ENCODE peak calls at places on chromosomes 5 and 9, in four cellular contexts. U is heart right ventricle, I is C1 segment of cervical spinal cord, Q is HCT116. O is an unnamed sample.

GRCh38 chr5:1392261-1392660 is 47.4 kb upstream of the CLPTM1L start:
- DNase-seq in U (no peak), Q (no peak), I (no peak), O (no peak)

GRCh38 chr5:74166064-74166463 is 474.5 kb downstream of the ENC1 start:
- DNase-seq in U (no peak), I (no peak), Q (no peak), O (peak; percentile 74)

GRCh38 chr5:10418654-10419345 is 22.9 kb upstream of the ROPN1L start:
- DNase-seq in I (no peak), Q (no peak), U (no peak), O (no peak)

GRCh38 chr9:68802525-68803015 is 97.5 kb downstream of the PIP5K1B start:
- DNase-seq in Q (no peak), I (no peak), U (no peak), O (no peak)

GRCh38 chr9:15909297-15909696 is 356.5 kb downstream of the CCDC171 start:
- DNase-seq in U (no peak), I (no peak), Q (no peak), O (no peak)

GRCh38 chr5:29214821-29215220 is 1978.7 kb upstream of the CDH6 start:
- DNase-seq in I (no peak), U (no peak), Q (no peak), O (no peak)

GRCh38 chr5:122089614-122090013 is 11.6 kb upstream of the LOX start:
- DNase-seq in Q (no peak), I (no peak), U (no peak), O (peak; percentile 35)

GRCh38 chr5:68932830-68933434 is 160.9 kb upstream of the SLC30A5 start:
- DNase-seq in U (no peak), Q (peak; percentile 7), I (no peak), O (no peak)

GRCh38 chr5:139836469-139837208 is 41.0 kb downstream of the PSD2 start:
- DNase-seq in Q (no peak), U (no peak), I (no peak), O (no peak)

GRCh38 chr9:114392749-114393112 is 4.9 kb upstream of the AKNA start:
- DNase-seq in U (no peak), I (no peak), Q (no peak), O (no peak)

GRCh38 chr9:128008171-128008570 is 27.4 kb upstream of the EEIG1 start:
- DNase-seq in I (no peak), Q (no peak), U (no peak), O (no peak)

GRCh38 chr5:153523196-153523595 is 32.7 kb downstream of the GRIA1 start:
- DNase-seq in I (no peak), Q (no peak), U (no peak), O (no peak)

GRCh38 chr5:150109921-150110320 is 23.6 kb upstream of the CSF1R start:
- DNase-seq in Q (peak; percentile 40), U (no peak), I (no peak), O (no peak)

GRCh38 chr5:169354263-169354662 is 53.3 kb upstream of the SLIT3 start:
- DNase-seq in U (no peak), Q (no peak), I (no peak), O (no peak)

GRCh38 chr5:174384509-174384947 is 339.0 kb downstream of the NSG2 start:
- DNase-seq in U (no peak), Q (no peak), I (no peak), O (no peak)

GRCh38 chr9:97521576-97522333 is 20.3 kb downstream of the TMOD1 start:
- DNase-seq in Q (no peak), U (no peak), I (no peak), O (no peak)

GRCh38 chr5:92505925-92506324 is 1075.1 kb downstream of the NR2F1-AS1 start:
- DNase-seq in Q (no peak), I (no peak), U (no peak), O (peak; percentile 28)

GRCh38 chr5:16980983-16981382 is 44.9 kb upstream of the MYO10 start:
- DNase-seq in U (no peak), Q (no peak), I (no peak), O (peak; percentile 36)

GRCh38 chr5:118366429-118366828 is 621.9 kb downstream of the DTWD2 start:
- DNase-seq in I (no peak), U (no peak), Q (no peak), O (no peak)

GRCh38 chr5:10913181-10913810 is 152.3 kb upstream of the DAP start:
- DNase-seq in Q (no peak), U (no peak), I (no peak), O (no peak)

GRCh38 chr5:24163091-24163490 is 481.7 kb downstream of the CDH10 start:
- DNase-seq in Q (no peak), I (no peak), U (no peak), O (no peak)

GRCh38 chr5:78221964-78222451 is 72.5 kb downstream of the AP3B1 start:
- DNase-seq in I (no peak), Q (no peak), U (no peak), O (peak; percentile 9)

GRCh38 chr9:110015759-110016158 is 192.2 kb downstream of the C9orf152 start:
- DNase-seq in Q (peak; percentile 79), I (no peak), U (no peak), O (peak; percentile 99)

GRCh38 chr5:9787813-9788600 is 157.9 kb upstream of the TAS2R1 start:
- DNase-seq in Q (no peak), U (peak; percentile 20), I (no peak), O (no peak)

GRCh38 chr9:126839301-126839700 is 21.1 kb upstream of the ZBTB34 start:
- DNase-seq in U (no peak), I (no peak), Q (no peak), O (no peak)

GRCh38 chr5:112290667-112291066 is 128.4 kb downstream of the EPB41L4A start:
- DNase-seq in I (no peak), Q (no peak), U (no peak), O (no peak)

O was measured in dermis blood vessel endothelial cell.